ENCODE peak calls at places on chromosomes 12 and 14, in six cellular contexts. Y is activated CD4-positive, alpha-beta T cell treated with anti-CD3 and anti-CD28 coated beads, Interleukin-2, amount 50 U/mL, for 48 hours; M is activated naive CD4-positive, alpha-beta T cell treated with anti-CD3 and anti-CD28 coated beads for 36 hours; K is NCI-H748 treated with DMSO at 0.1 percent for 48 hours; H is CD8-positive, alpha-beta memory T cell; P is NCI-H1417. F is an unnamed sample.
A peak's percentile ranks its signal among the peaks of the same experiment; 100 is the strongest.

GRCh38 chr12:63068857-63069442 is 82.1 kb downstream of the AVPR1A start:
- DNase-seq in Y (no peak), M (no peak), K (peak; percentile 46), H (no peak), P (peak; percentile 76), F (peak; percentile 75)

GRCh38 chr14:68978550-68978911 is 571 bp downstream of the ACTN1 start:
- DNase-seq in Y (peak; percentile 49), M (peak; percentile 64), K (peak; percentile 51), H (no peak), P (peak; percentile 77), F (peak; percentile 73)

GRCh38 chr12:130420071-130420470 is 82.4 kb downstream of the PIWIL1 start:
- DNase-seq in Y (no peak), M (no peak), K (no peak), H (no peak), P (no peak), F (no peak)

GRCh38 chr14:52076334-52076733 is 7.5 kb upstream of the NID2 start:
- DNase-seq in Y (no peak), M (no peak), K (no peak), H (no peak), P (no peak), F (peak; percentile 93)

GRCh38 chr14:77088219-77088618 is 9.8 kb upstream of the CIPC start:
- DNase-seq in Y (no peak), M (no peak), K (peak; percentile 91), H (no peak), P (peak; percentile 96), F (no peak)

GRCh38 chr12:69062838-69063237 is 129.9 kb upstream of the CPM start:
- DNase-seq in Y (no peak), M (no peak), K (no peak), H (no peak), P (no peak), F (no peak)

GRCh38 chr12:95385646-95386045 is 88.3 kb upstream of the METAP2 start:
- DNase-seq in Y (no peak), M (no peak), K (no peak), H (no peak), P (no peak), F (peak; percentile 62)

GRCh38 chr14:52802597-52802996 is 11.2 kb upstream of the GNPNAT1 start:
- DNase-seq in Y (no peak), M (no peak), K (no peak), H (no peak), P (no peak), F (peak; percentile 95)

GRCh38 chr12:67650528-67651379 is 2.2 kb downstream of the DYRK2 start:
- DNase-seq in Y (peak; percentile 21), M (peak; percentile 39), K (no peak), H (no peak), P (peak; percentile 54), F (peak; percentile 37)

GRCh38 chr12:67792185-67792584 is 143.6 kb downstream of the DYRK2 start:
- DNase-seq in Y (no peak), M (no peak), K (peak; percentile 58), H (no peak), P (no peak), F (no peak)

GRCh38 chr12:121611306-121611705 is 15.0 kb upstream of the ORAI1 start:
- DNase-seq in Y (peak; percentile 52), M (peak; percentile 28), K (no peak), H (peak; percentile 12), P (peak; percentile 16), F (no peak)

GRCh38 chr14:51293149-51293925 is 53.3 kb downstream of the TMX1 start:
- DNase-seq in Y (no peak), M (no peak), K (no peak), H (no peak), P (no peak), F (peak; percentile 67)

GRCh38 chr12:117744418-117744817 is 224.4 kb downstream of the KSR2 start:
- DNase-seq in Y (no peak), M (no peak), K (no peak), H (no peak), P (no peak), F (no peak)

GRCh38 chr14:90561920-90562319 is 165.1 kb downstream of the CALM1 start:
- DNase-seq in Y (no peak), M (no peak), K (no peak), H (no peak), P (no peak), F (no peak)

GRCh38 chr12:123748661-123749060 is 13.4 kb upstream of the DNAH10 start:
- DNase-seq in Y (no peak), M (no peak), K (no peak), H (no peak), P (no peak), F (peak; percentile 48)

GRCh38 chr12:51621155-51621922 is 30.3 kb downstream of the SCN8A start:
- DNase-seq in Y (no peak), M (no peak), K (no peak), H (no peak), P (no peak), F (peak; percentile 47)

GRCh38 chr14:91395466-91395865 is 22.2 kb downstream of the CCDC88C start:
- DNase-seq in Y (no peak), M (no peak), K (no peak), H (no peak), P (no peak), F (no peak)

F was measured in GM23248.